ENCODE peak calls at places on chromosomes 16 and 17, in six cellular contexts. One of them, this sample, is unnamed.

GRCh38 chr16:55944377-55944802 is 69.2 kb upstream of the CES5A start:
- DNase-seq in foreskin keratinocyte: peak; percentile 26
- DNase-seq in A549: peak; percentile 46
- DNase-seq in right cardiac atrium: peak; percentile 89
- DNase-seq in Panc1: peak; percentile 50
- DNase-seq in osteoblast: no peak
- DNase-seq in this sample: peak; percentile 87

GRCh38 chr16:6032438-6032837 is 934.8 kb upstream of the EEF2KMT start:
- DNase-seq in foreskin keratinocyte: no peak
- DNase-seq in A549: no peak
- DNase-seq in right cardiac atrium: no peak
- DNase-seq in Panc1: no peak
- DNase-seq in osteoblast: no peak
- DNase-seq in this sample: no peak

GRCh38 chr17:69468211-69468610 is 53.7 kb downstream of the MAP2K6 start:
- DNase-seq in foreskin keratinocyte: no peak
- DNase-seq in A549: peak; percentile 37
- DNase-seq in right cardiac atrium: no peak
- DNase-seq in Panc1: no peak
- DNase-seq in osteoblast: no peak
- DNase-seq in this sample: no peak

GRCh38 chr17:68585643-68586042 is 15.5 kb downstream of the FAM20A start:
- DNase-seq in foreskin keratinocyte: peak; percentile 61
- DNase-seq in A549: no peak
- DNase-seq in right cardiac atrium: no peak
- DNase-seq in Panc1: no peak
- DNase-seq in osteoblast: no peak
- DNase-seq in this sample: no peak

GRCh38 chr17:260031-260791 is 78.8 kb upstream of the DOC2B start:
- DNase-seq in foreskin keratinocyte: no peak
- DNase-seq in A549: no peak
- DNase-seq in right cardiac atrium: no peak
- DNase-seq in Panc1: no peak
- DNase-seq in osteoblast: peak; percentile 66
- DNase-seq in this sample: no peak

GRCh38 chr16:4280625-4281024 is 7.8 kb upstream of the TFAP4 start:
- DNase-seq in foreskin keratinocyte: no peak
- DNase-seq in A549: no peak
- DNase-seq in right cardiac atrium: no peak
- DNase-seq in Panc1: no peak
- DNase-seq in osteoblast: no peak
- DNase-seq in this sample: no peak

GRCh38 chr17:28871056-28871579 is 16.3 kb downstream of the ERAL1 start:
- DNase-seq in foreskin keratinocyte: no peak
- DNase-seq in A549: no peak
- DNase-seq in right cardiac atrium: no peak
- DNase-seq in Panc1: no peak
- DNase-seq in osteoblast: peak; percentile 50
- DNase-seq in this sample: no peak

GRCh38 chr17:67461228-67461780 is 84.2 kb downstream of the PITPNC1 start:
- DNase-seq in foreskin keratinocyte: no peak
- DNase-seq in A549: no peak
- DNase-seq in right cardiac atrium: no peak
- DNase-seq in Panc1: no peak
- DNase-seq in osteoblast: no peak
- DNase-seq in this sample: no peak

GRCh38 chr16:85078176-85078700 is 34.0 kb downstream of the CIBAR2 start:
- DNase-seq in foreskin keratinocyte: no peak
- DNase-seq in A549: no peak
- DNase-seq in right cardiac atrium: peak; percentile 11
- DNase-seq in Panc1: no peak
- DNase-seq in osteoblast: no peak
- DNase-seq in this sample: no peak

GRCh38 chr17:8122391-8122922 is 1.4 kb downstream of the HES7 start:
- DNase-seq in foreskin keratinocyte: peak; percentile 45
- DNase-seq in A549: peak; percentile 69
- DNase-seq in right cardiac atrium: peak; percentile 67
- DNase-seq in Panc1: no peak
- DNase-seq in osteoblast: peak; percentile 93
- DNase-seq in this sample: no peak

GRCh38 chr17:16304832-16305231 is 48.4 kb downstream of the CENPV start:
- DNase-seq in foreskin keratinocyte: no peak
- DNase-seq in A549: peak; percentile 78
- DNase-seq in right cardiac atrium: no peak
- DNase-seq in Panc1: peak; percentile 32
- DNase-seq in osteoblast: no peak
- DNase-seq in this sample: no peak

GRCh38 chr17:45143767-45144198 is 4.5 kb upstream of the HEXIM1 start:
- DNase-seq in foreskin keratinocyte: peak; percentile 74
- DNase-seq in A549: no peak
- DNase-seq in right cardiac atrium: peak; percentile 97
- DNase-seq in Panc1: no peak
- DNase-seq in osteoblast: peak; percentile 99
- DNase-seq in this sample: peak; percentile 90

GRCh38 chr17:77829871-77830799 is 128.4 kb upstream of the TNRC6C start:
- DNase-seq in foreskin keratinocyte: no peak
- DNase-seq in A549: no peak
- DNase-seq in right cardiac atrium: peak; percentile 93
- DNase-seq in Panc1: no peak
- DNase-seq in osteoblast: peak; percentile 97
- DNase-seq in this sample: peak; percentile 63

GRCh38 chr16:16183562-16183961 is 39.7 kb downstream of the ABCC6 start:
- DNase-seq in foreskin keratinocyte: no peak
- DNase-seq in A549: no peak
- DNase-seq in right cardiac atrium: no peak
- DNase-seq in Panc1: no peak
- DNase-seq in osteoblast: no peak
- DNase-seq in this sample: no peak

GRCh38 chr17:29210879-29211278 is 30.7 kb upstream of the MYO18A start:
- DNase-seq in foreskin keratinocyte: peak; percentile 32
- DNase-seq in A549: no peak
- DNase-seq in right cardiac atrium: no peak
- DNase-seq in Panc1: no peak
- DNase-seq in osteoblast: no peak
- DNase-seq in this sample: no peak

GRCh38 chr16:2027024-2028010 is 615 bp downstream of the NHERF2 start:
- DNase-seq in foreskin keratinocyte: peak; percentile 41
- DNase-seq in A549: peak; percentile 43
- DNase-seq in right cardiac atrium: peak; percentile 68
- DNase-seq in Panc1: no peak
- DNase-seq in osteoblast: peak; percentile 97
- DNase-seq in this sample: peak; percentile 28
- H3K4me1 ChIP-seq in foreskin keratinocyte: no peaks in the 10 kb centered on the region
- H3K4me1 ChIP-seq in A549: peaks cover 31% of the 10 kb centered on the region
- H3K4me1 ChIP-seq in right cardiac atrium: peaks cover 7% of the 10 kb centered on the region
- H3K4me1 ChIP-seq in Panc1: peaks cover 62% of the 10 kb centered on the region
- H3K4me1 ChIP-seq in osteoblast: peaks cover 18% of the 10 kb centered on the region
- H3K4me1 ChIP-seq in this sample: peaks cover 22% of the 10 kb centered on the region

DNA sequence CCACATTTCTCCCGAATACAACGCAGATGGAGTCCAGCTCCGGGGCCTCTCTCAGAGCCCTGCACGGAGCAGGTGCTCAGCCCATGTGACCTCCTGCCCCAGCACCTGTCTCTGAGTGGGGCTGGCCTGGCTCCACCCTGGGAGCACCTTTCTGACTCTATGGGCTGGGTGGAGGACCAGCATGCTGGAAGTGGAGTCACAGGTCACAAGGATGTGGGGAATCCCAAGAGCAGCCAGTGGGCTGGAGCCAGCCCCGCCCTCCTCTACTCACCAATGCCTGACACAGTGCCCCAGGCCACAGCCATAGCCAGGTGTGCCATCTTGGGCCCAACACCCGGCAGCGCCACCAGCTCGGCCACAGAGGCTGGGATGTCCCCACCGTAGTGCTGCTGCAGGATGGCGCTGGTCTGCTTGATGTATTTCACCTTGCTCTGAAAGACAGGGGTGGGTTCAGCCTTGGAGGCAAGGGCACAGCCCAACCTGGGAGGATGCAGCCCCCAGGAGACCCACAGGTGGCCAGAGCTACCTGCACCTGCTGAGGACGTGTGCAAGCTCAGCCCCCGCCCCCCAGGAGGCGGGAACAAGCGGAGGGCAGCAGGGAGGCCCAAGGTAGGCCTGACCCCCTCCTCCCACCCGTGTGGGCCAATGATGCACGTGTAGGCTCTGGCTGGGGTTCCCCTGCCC is 4.2 kb downstream of the NTHL1 start:
- DNase-seq in foreskin keratinocyte: no peak
- DNase-seq in A549: no peak
- DNase-seq in right cardiac atrium: no peak
- DNase-seq in Panc1: no peak
- DNase-seq in osteoblast: no peak
- DNase-seq in this sample: no peak
- H3K4me1 ChIP-seq in foreskin keratinocyte: no peaks in the 10 kb centered on the region
- H3K4me1 ChIP-seq in A549: peaks cover 68% of the 10 kb centered on the region
- H3K4me1 ChIP-seq in right cardiac atrium: peaks cover 12% of the 10 kb centered on the region
- H3K4me1 ChIP-seq in Panc1: peaks cover 50% of the 10 kb centered on the region
- H3K4me1 ChIP-seq in osteoblast: peaks cover 24% of the 10 kb centered on the region
- H3K4me1 ChIP-seq in this sample: peaks cover 52% of the 10 kb centered on the region

DNA sequence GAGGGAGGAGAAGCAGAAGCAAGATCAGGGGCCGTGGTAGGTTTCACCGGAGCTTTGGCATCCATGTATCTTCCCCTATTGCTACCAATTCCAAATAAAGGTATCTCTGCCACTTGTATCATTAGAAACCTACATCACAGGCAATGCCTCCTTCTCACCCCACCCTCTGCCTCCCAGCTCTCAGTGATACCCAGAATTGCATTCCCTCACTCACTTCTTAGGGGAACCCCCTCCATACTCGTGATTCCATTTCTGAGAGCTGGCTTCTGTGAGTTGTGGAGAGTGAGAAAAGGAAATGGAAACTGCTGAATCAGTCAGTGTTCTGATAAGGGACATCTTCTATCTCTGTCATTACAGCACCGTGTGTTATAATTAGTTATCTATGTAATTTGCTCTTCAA is 2.3 kb upstream of the CCL3 start:
- DNase-seq in foreskin keratinocyte: no peak
- DNase-seq in A549: no peak
- DNase-seq in right cardiac atrium: no peak
- DNase-seq in Panc1: no peak
- DNase-seq in osteoblast: no peak
- DNase-seq in this sample: no peak
- H3K4me1 ChIP-seq in foreskin keratinocyte: no peaks in the 10 kb centered on the region
- H3K4me1 ChIP-seq in A549: no peaks in the 10 kb centered on the region
- H3K4me1 ChIP-seq in right cardiac atrium: no peaks in the 10 kb centered on the region
- H3K4me1 ChIP-seq in Panc1: no peaks in the 10 kb centered on the region
- H3K4me1 ChIP-seq in osteoblast: peaks cover 3% of the 10 kb centered on the region
- H3K4me1 ChIP-seq in this sample: no peaks in the 10 kb centered on the region

GRCh38 chr17:31453896-31454295 is 62.4 kb downstream of the RAB11FIP4 start:
- DNase-seq in foreskin keratinocyte: no peak
- DNase-seq in A549: no peak
- DNase-seq in right cardiac atrium: no peak
- DNase-seq in Panc1: no peak
- DNase-seq in osteoblast: no peak
- DNase-seq in this sample: no peak

GRCh38 chr17:31458829-31459228 is 67.4 kb downstream of the RAB11FIP4 start:
- DNase-seq in foreskin keratinocyte: no peak
- DNase-seq in A549: no peak
- DNase-seq in right cardiac atrium: no peak
- DNase-seq in Panc1: no peak
- DNase-seq in osteoblast: peak; percentile 32
- DNase-seq in this sample: no peak

GRCh38 chr17:31457391-31458234 is 66.1 kb downstream of the RAB11FIP4 start:
- DNase-seq in foreskin keratinocyte: no peak
- DNase-seq in A549: no peak
- DNase-seq in right cardiac atrium: no peak
- DNase-seq in Panc1: no peak
- DNase-seq in osteoblast: peak; percentile 50
- DNase-seq in this sample: no peak

GRCh38 chr17:31459716-31460115 is 68.2 kb downstream of the RAB11FIP4 start:
- DNase-seq in foreskin keratinocyte: no peak
- DNase-seq in A549: no peak
- DNase-seq in right cardiac atrium: no peak
- DNase-seq in Panc1: no peak
- DNase-seq in osteoblast: peak; percentile 84
- DNase-seq in this sample: no peak

GRCh38 chr17:31456814-31457213 is 65.3 kb downstream of the RAB11FIP4 start:
- DNase-seq in foreskin keratinocyte: no peak
- DNase-seq in A549: no peak
- DNase-seq in right cardiac atrium: no peak
- DNase-seq in Panc1: no peak
- DNase-seq in osteoblast: no peak
- DNase-seq in this sample: no peak
- H3K4me1 ChIP-seq in foreskin keratinocyte: no peaks in the 10 kb centered on the region
- H3K4me1 ChIP-seq in A549: no peaks in the 10 kb centered on the region
- H3K4me1 ChIP-seq in right cardiac atrium: no peaks in the 10 kb centered on the region
- H3K4me1 ChIP-seq in Panc1: no peaks in the 10 kb centered on the region
- H3K4me1 ChIP-seq in osteoblast: no peaks in the 10 kb centered on the region
- H3K4me1 ChIP-seq in this sample: no peaks in the 10 kb centered on the region

DNA sequence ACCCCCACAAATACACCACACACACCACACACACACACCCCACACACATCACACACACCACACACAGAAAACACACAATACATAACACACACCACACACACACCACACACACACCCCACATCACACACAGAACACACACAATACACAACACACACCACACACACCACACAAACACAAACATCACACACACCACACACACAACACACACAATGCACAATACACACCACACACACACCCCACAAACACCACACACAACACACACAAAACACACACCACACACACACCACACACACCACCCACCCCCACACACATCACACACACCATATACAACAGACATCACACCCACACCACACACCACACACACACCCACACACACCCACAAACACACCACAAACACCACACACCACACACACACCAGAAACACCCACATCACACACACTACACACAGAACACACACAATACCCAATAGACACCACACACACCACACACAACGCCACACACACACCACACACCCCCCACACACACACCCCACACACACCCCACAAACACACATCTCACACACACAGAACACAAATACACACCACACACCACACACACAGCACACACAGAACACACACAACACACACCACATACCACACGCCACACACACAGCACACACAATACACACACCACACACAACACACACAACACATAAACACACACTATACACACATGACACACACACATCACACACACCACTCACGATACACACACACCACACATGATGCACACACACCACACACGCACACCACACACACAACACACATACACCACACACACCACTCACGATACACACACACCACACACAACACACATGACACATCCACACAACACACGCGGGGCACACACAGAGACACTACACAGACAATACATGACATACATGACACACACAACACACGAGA is 11.0 kb upstream of the GCGR start:
- DNase-seq in foreskin keratinocyte: no peak
- DNase-seq in A549: no peak
- DNase-seq in right cardiac atrium: no peak
- DNase-seq in Panc1: no peak
- DNase-seq in osteoblast: no peak
- DNase-seq in this sample: no peak
- H3K4me1 ChIP-seq in foreskin keratinocyte: no peaks in the 10 kb centered on the region
- H3K4me1 ChIP-seq in A549: no peaks in the 10 kb centered on the region
- H3K4me1 ChIP-seq in right cardiac atrium: no peaks in the 10 kb centered on the region
- H3K4me1 ChIP-seq in Panc1: no peaks in the 10 kb centered on the region
- H3K4me1 ChIP-seq in osteoblast: no peaks in the 10 kb centered on the region
- H3K4me1 ChIP-seq in this sample: no peaks in the 10 kb centered on the region